ENCODE peak calls at places on chromosomes 6 and 20, in four cellular contexts. J is T follicular helper cell, E is OCI-LY7, L is HTR-8/SVneo. M is an unnamed sample.

GRCh38 chr6:101956961-101957360 is 563.5 kb downstream of the GRIK2 start:
- DNase-seq in L (no peak), J (no peak), E (no peak), M (no peak)

GRCh38 chr6:41022294-41022693 is 16.7 kb downstream of the UNC5CL start:
- DNase-seq in E (no peak), L (no peak), J (no peak), M (no peak)

GRCh38 chr20:9015984-9016324 is 52.9 kb upstream of the PLCB4 start:
- DNase-seq in E (no peak), J (no peak), L (no peak), M (no peak)

GRCh38 chr6:15793288-15793687 is 130.5 kb upstream of the DTNBP1 start:
- DNase-seq in E (no peak), L (peak; percentile 74), J (no peak), M (no peak)

GRCh38 chr6:82144007-82144851 is 103.3 kb downstream of the IBTK start:
- DNase-seq in E (no peak), J (no peak), L (peak; percentile 67), M (no peak)

GRCh38 chr6:166420351-166420750 is 37.6 kb upstream of the MPC1 start:
- DNase-seq in J (no peak), E (no peak), L (peak; percentile 8), M (no peak)

GRCh38 chr6:164108869-164109769 is 694.6 kb downstream of the QKI start:
- DNase-seq in E (no peak), L (peak; percentile 63), J (no peak), M (peak; percentile 69)

GRCh38 chr20:45070932-45071632 is 29.8 kb downstream of the KCNS1 start:
- DNase-seq in J (no peak), E (no peak), L (peak; percentile 91), M (no peak)

GRCh38 chr20:54643761-54644160 is 168.4 kb downstream of the DOK5 start:
- DNase-seq in L (no peak), E (no peak), J (no peak), M (no peak)

GRCh38 chr6:133368664-133369063 is 127.5 kb downstream of the EYA4 start:
- DNase-seq in E (no peak), J (no peak), L (no peak), M (no peak)

GRCh38 chr6:39420300-39421265 is 98.1 kb upstream of the KCNK16 start:
- DNase-seq in E (no peak), L (no peak), J (no peak), M (no peak)

GRCh38 chr6:14964901-14965300 is 281.0 kb upstream of the JARID2 start:
- DNase-seq in L (no peak), E (no peak), J (no peak), M (no peak)

GRCh38 chr6:72905705-72906478 is 284.0 kb downstream of the KCNQ5 start:
- DNase-seq in L (no peak), J (no peak), E (no peak), M (peak; percentile 12)

GRCh38 chr6:1498491-1499113 is 109.2 kb downstream of the FOXF2 start:
- DNase-seq in E (no peak), L (no peak), J (no peak), M (no peak)

GRCh38 chr20:57654998-57655811 is 35.0 kb upstream of the ZBP1 start:
- DNase-seq in E (peak; percentile 12), L (no peak), J (no peak), M (no peak)

GRCh38 chr6:21664263-21665081 is 70.9 kb downstream of the SOX4 start:
- DNase-seq in E (no peak), L (no peak), J (no peak), M (no peak)

GRCh38 chr6:28208180-28208659 is 16.9 kb upstream of the ZSCAN9 start:
- DNase-seq in L (no peak), J (no peak), E (no peak), M (no peak)

GRCh38 chr6:140932909-140933308 is 1199.8 kb upstream of the GJE1 start:
- DNase-seq in E (no peak), L (no peak), J (no peak), M (no peak)

GRCh38 chr6:127115032-127115661 is 3.3 kb upstream of the RSPO3 start:
- DNase-seq in J (no peak), L (no peak), E (no peak), M (no peak)

M was measured in KBM-7.